ENCODE peak calls at places on chromosomes 1 and 21, in four cellular contexts. X is GM12878, I is K562, K is HepG2. B is an unnamed sample.

GRCh38 chr1:183553769-183554168 is 36.5 kb downstream of the NCF2 start:
- DNase-seq in X (no peak), I (peak; percentile 39), K (no peak), B (no peak)

GRCh38 chr1:238951809-238952208 is 434.6 kb upstream of the CHRM3 start:
- DNase-seq in X (no peak), I (no peak), K (no peak), B (peak; percentile 21)

GRCh38 chr1:12134716-12135115 is 32.1 kb upstream of the TNFRSF1B start:
- DNase-seq in X (no peak), I (no peak), K (no peak), B (no peak)

GRCh38 chr1:57058652-57059501 is 93.1 kb upstream of the C8B start:
- DNase-seq in X (no peak), I (no peak), K (peak; percentile 7), B (no peak)

GRCh38 chr1:65265296-65266271 is 43.8 kb upstream of the DNAJC6 start:
- DNase-seq in X (no peak), I (no peak), K (peak; percentile 57), B (peak; percentile 69)

GRCh38 chr1:15246960-15247614 is at the start of gene FHAD1:
- DNase-seq in X (no peak), I (peak; percentile 62), K (no peak), B (peak; percentile 89)

GRCh38 chr1:160726114-160726497 is 12.9 kb upstream of the SLAMF7 start:
- DNase-seq in X (no peak), I (peak; percentile 39), K (no peak), B (no peak)

GRCh38 chr1:54849219-54850081 is 37.5 kb downstream of the DHCR24 start:
- DNase-seq in X (no peak), I (no peak), K (no peak), B (no peak)

GRCh38 chr1:218390625-218391024 is 45.5 kb downstream of the TGFB2 start:
- DNase-seq in X (no peak), I (no peak), K (no peak), B (no peak)

GRCh38 chr1:107588321-107588720 is 376.7 kb downstream of the VAV3 start:
- DNase-seq in X (no peak), I (no peak), K (no peak), B (no peak)

GRCh38 chr1:178094752-178095645 is 1.1 kb downstream of the RASAL2 start:
- DNase-seq in X (no peak), I (no peak), K (no peak), B (no peak)

GRCh38 chr1:80924290-80924689 is 876.4 kb upstream of the ADGRL2 start:
- DNase-seq in X (no peak), I (no peak), K (no peak), B (no peak)

GRCh38 chr1:241888232-241888631 is 40.2 kb downstream of the EXO1 start:
- DNase-seq in X (no peak), I (no peak), K (no peak), B (no peak)

GRCh38 chr1:115107501-115108260 is 18.4 kb upstream of the TSPAN2 start:
- DNase-seq in X (no peak), I (no peak), K (no peak), B (no peak)

GRCh38 chr1:192251735-192252134 is 65.1 kb upstream of the RGS21 start:
- DNase-seq in X (no peak), I (no peak), K (no peak), B (no peak)

GRCh38 chr1:24203404-24203803 is 16.3 kb upstream of the IFNLR1 start:
- DNase-seq in X (no peak), I (no peak), K (no peak), B (no peak)

GRCh38 chr1:236733654-236734053 is 47.4 kb downstream of the ACTN2 start:
- DNase-seq in X (no peak), I (no peak), K (no peak), B (no peak)

GRCh38 chr1:41431490-41432350 is 52.8 kb downstream of the EDN2 start:
- DNase-seq in X (no peak), I (peak; percentile 27), K (no peak), B (no peak)

GRCh38 chr1:235468970-235469369 is 35.3 kb downstream of the B3GALNT2 start:
- DNase-seq in X (no peak), I (no peak), K (peak; percentile 9), B (no peak)

GRCh38 chr1:85581138-85581801 is 709 bp downstream of the CCN1 start:
- DNase-seq in X (no peak), I (peak; percentile 76), K (peak; percentile 69), B (peak; percentile 87)

GRCh38 chr1:172292840-172293239 is 127.6 kb upstream of the C1orf105 start:
- DNase-seq in X (no peak), I (no peak), K (no peak), B (no peak)

GRCh38 chr21:31198575-31198974 is 145.5 kb downstream of the TIAM1 start:
- DNase-seq in X (no peak), I (peak; percentile 52), K (peak; percentile 30), B (peak; percentile 44)

GRCh38 chr1:52032785-52033131 is 852 bp downstream of the KTI12 start:
- DNase-seq in X (no peak), I (peak; percentile 48), K (peak; percentile 15), B (peak; percentile 28)

GRCh38 chr1:24517898-24518297 is 15.3 kb downstream of the RCAN3 start:
- DNase-seq in X (no peak), I (no peak), K (no peak), B (no peak)

GRCh38 chr1:228336308-228337030 is 70.2 kb downstream of the TRIM11 start:
- DNase-seq in X (no peak), I (no peak), K (no peak), B (no peak)

GRCh38 chr1:235500971-235501540 is 3.2 kb downstream of the B3GALNT2 start:
- DNase-seq in X (no peak), I (no peak), K (no peak), B (no peak)

GRCh38 chr21:44866780-44867179 is 6.7 kb downstream of the PTTG1IP start:
- DNase-seq in X (no peak), I (no peak), K (peak; percentile 45), B (no peak)

GRCh38 chr1:54808443-54809207 is 7.5 kb upstream of the TTC22 start:
- DNase-seq in X (no peak), I (peak; percentile 41), K (no peak), B (peak; percentile 61)

GRCh38 chr1:184691719-184692324 is 62.8 kb downstream of the EDEM3 start:
- DNase-seq in X (no peak), I (no peak), K (peak; percentile 24), B (peak; percentile 60)

GRCh38 chr21:29256125-29256895 is 42.4 kb upstream of the BACH1 start:
- DNase-seq in X (no peak), I (no peak), K (no peak), B (no peak)

GRCh38 chr1:41887365-41887764 is 31.4 kb downstream of the HIVEP3 start:
- DNase-seq in X (no peak), I (no peak), K (no peak), B (no peak)

DNA sequence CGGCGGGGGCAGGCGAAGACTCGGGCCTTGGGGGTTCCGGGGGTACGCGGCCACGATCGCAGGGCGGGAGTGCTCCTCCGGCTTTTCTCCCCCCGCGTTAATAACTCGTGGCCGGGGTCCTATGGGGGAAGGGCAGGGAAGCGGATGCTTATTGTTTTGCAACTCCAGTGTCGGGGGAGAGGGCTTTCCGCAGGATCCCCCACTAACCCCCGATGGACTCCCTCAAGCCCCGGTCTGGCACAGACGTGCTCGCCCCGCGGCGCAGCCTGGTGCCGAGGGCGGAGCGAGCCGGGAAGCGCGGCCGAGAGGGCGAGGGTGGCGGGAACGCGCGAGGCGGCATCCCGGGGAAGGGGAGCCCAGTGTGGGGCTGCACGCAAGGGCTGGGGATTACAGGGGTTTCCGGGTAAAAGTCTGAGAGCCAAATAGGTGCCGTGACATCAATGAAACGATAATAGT is 717 bp downstream of the UCK2 start:
- DNase-seq in X (no peak), I (no peak), K (peak; percentile 21), B (peak; percentile 65)
- TF ChIP-seq TARDBP in X (peak; percentile 15), I (no peak), K (no peak), B (no peak)

DNA sequence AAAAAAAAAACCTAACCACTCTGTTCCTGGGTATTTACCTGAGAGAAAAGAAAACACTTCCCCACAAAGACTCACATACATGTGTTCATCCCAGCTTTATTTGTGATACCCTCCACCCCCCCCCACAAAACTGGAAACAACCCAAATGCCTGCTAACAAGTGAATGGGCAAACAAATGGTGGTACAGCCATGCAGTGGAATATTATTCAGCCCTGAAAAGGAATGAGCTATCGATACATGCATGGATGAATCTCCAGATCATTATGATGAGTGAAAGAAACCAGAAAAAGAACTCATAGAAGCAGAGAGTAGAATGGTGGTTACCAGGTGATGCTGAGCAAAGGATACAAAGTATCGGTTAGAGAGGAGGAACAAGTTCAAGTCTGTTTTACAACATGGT is 38.0 kb upstream of the UTS2 start:
- DNase-seq in X (no peak), I (no peak), K (no peak), B (no peak)
- TF ChIP-seq TARDBP in X (no peak), I (no peak), K (no peak), B (no peak)

GRCh38 chr1:154431586-154432373 is 26.6 kb downstream of the IL6R start:
- DNase-seq in X (no peak), I (peak; percentile 33), K (no peak), B (no peak)
- TF ChIP-seq TARDBP in X (no peak), I (no peak), K (no peak), B (no peak)

DNA sequence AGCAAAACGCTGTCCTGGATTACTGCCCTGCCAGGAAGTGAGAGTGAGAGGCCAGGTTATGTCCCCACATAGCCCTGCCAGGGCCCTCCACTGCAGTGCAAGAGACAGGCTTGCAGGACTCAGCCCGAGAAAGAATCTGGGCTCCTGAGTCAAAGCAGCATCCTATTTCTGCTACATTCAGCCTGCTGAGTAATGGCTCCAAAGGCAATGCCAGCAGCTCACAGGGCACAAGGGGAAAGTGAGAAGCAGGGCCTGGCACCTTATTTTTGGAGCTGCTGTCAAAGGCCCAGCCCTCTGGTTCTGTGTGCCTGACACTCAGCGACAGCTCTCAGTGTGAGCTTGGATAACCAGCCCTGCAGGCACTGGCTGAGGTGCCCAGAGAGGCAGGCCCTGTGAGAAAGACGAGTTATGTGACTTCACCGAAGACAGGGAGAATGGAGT is 83.9 kb downstream of the DTL start:
- DNase-seq in X (no peak), I (no peak), K (no peak), B (no peak)
- TF ChIP-seq TARDBP in X (no peak), I (no peak), K (no peak), B (no peak)

GRCh38 chr1:207346562-207346912 is 25.1 kb downstream of the CD55 start:
- DNase-seq in X (no peak), I (no peak), K (no peak), B (no peak)
- TF ChIP-seq TARDBP in X (no peak), I (no peak), K (no peak), B (no peak)

GRCh38 chr1:43530483-43531452 is at the start of gene PTPRF:
- DNase-seq in X (no peak), I (peak; percentile 89), K (no peak), B (peak; percentile 86)
- TF ChIP-seq TARDBP in X (no peak), I (no peak), K (peak; percentile 20), B (no peak)

B was measured in HEK293T.